ENCODE peak calls at places on chromosomes 2 and 18, in five cellular contexts. S is cardiac fibroblast, W is WTC11, A is stomach, J is cardiac muscle cell. I is an unnamed sample.

GRCh38 chr18:13762690-13763439 is 36.4 kb downstream of the RNMT start:
- DNase-seq in S (no peak), W (no peak), A (no peak), J (no peak), I (no peak)

GRCh38 chr2:172848549-172848948 is 112.9 kb downstream of the RAPGEF4 start:
- DNase-seq in S (no peak), W (no peak), A (no peak), J (peak), I (no peak)

GRCh38 chr2:172082944-172083718 is 2.2 kb upstream of the DLX1 start:
- DNase-seq in S (no peak), W (peak), A (no peak), J (no peak), I (no peak)

GRCh38 chr2:149236413-149236812 is 94.0 kb upstream of the LYPD6 start:
- DNase-seq in S (no peak), W (no peak), A (no peak), J (no peak), I (no peak)

GRCh38 chr2:58479557-58480120 is 238.5 kb upstream of the FANCL start:
- DNase-seq in S (no peak), W (peak), A (no peak), J (no peak), I (no peak)

GRCh38 chr2:98126061-98126460 is 39.1 kb downstream of the VWA3B start:
- DNase-seq in S (peak), W (no peak), A (no peak), J (no peak), I (no peak)

GRCh38 chr18:50093366-50093765 is 101.6 kb downstream of the MYO5B start:
- DNase-seq in S (no peak), W (no peak), A (no peak), J (no peak), I (no peak)

GRCh38 chr18:29041976-29042375 is 865.0 kb upstream of the CDH2 start:
- DNase-seq in S (no peak), W (no peak), A (no peak), J (no peak), I (no peak)

GRCh38 chr2:217286833-217287232 is 427.0 kb upstream of the TNP1 start:
- DNase-seq in S (peak), W (no peak), A (no peak), J (no peak), I (no peak)

GRCh38 chr2:172436889-172437288 is 9.5 kb downstream of the ITGA6 start:
- DNase-seq in S (no peak), W (no peak), A (no peak), J (no peak), I (no peak)

GRCh38 chr2:102051659-102052366 is 60.1 kb downstream of the IL1R2 start:
- DNase-seq in S (peak), W (no peak), A (no peak), J (no peak), I (no peak)

GRCh38 chr2:160647967-160648685 is 154.5 kb upstream of the RBMS1 start:
- DNase-seq in S (no peak), W (peak), A (no peak), J (no peak), I (no peak)

GRCh38 chr2:1501991-1502390 is 88.7 kb downstream of the TPO start:
- DNase-seq in S (no peak), W (no peak), A (no peak), J (no peak), I (no peak)

GRCh38 chr2:62196278-62196901 is 475 bp downstream of the B3GNT2 start:
- DNase-seq in S (no peak), W (peak), A (peak), J (no peak), I (peak)

GRCh38 chr2:43832457-43832856 is 6.2 kb downstream of the ABCG5 start:
- DNase-seq in S (no peak), W (no peak), A (no peak), J (no peak), I (no peak)

GRCh38 chr2:201116959-201117734 is 1.2 kb downstream of the CFLAR start:
- DNase-seq in S (peak), W (no peak), A (peak), J (no peak), I (no peak)

GRCh38 chr2:200159366-200159720 is 147.2 kb upstream of the SPATS2L start:
- DNase-seq in S (no peak), W (no peak), A (no peak), J (no peak), I (no peak)

GRCh38 chr2:28525481-28525880 is 29.6 kb downstream of the PLB1 start:
- DNase-seq in S (no peak), W (no peak), A (no peak), J (no peak), I (no peak)

GRCh38 chr2:113217455-113218282 is 43.9 kb downstream of the PSD4 start:
- DNase-seq in S (no peak), W (peak), A (no peak), J (peak), I (no peak)

GRCh38 chr2:11998218-11998617 is 251.8 kb downstream of the LPIN1 start:
- DNase-seq in S (peak), W (no peak), A (no peak), J (no peak), I (no peak)

GRCh38 chr2:6978991-6979390 is 61.8 kb downstream of the RNF144A start:
- DNase-seq in S (no peak), W (no peak), A (no peak), J (no peak), I (no peak)

GRCh38 chr2:130185436-130185835 is 3.4 kb downstream of the MZT2B start:
- DNase-seq in S (no peak), W (no peak), A (no peak), J (no peak), I (no peak)

GRCh38 chr2:202034249-202035088 is 814 bp downstream of the FZD7 start:
- DNase-seq in S (peak), W (no peak), A (no peak), J (peak), I (no peak)

GRCh38 chr2:174148833-174149232 is 99.5 kb downstream of the OLA1 start:
- DNase-seq in S (no peak), W (no peak), A (no peak), J (no peak), I (no peak)

GRCh38 chr2:174142290-174142689 is 106.0 kb downstream of the OLA1 start:
- DNase-seq in S (no peak), W (no peak), A (no peak), J (no peak), I (no peak)

GRCh38 chr2:174149530-174149929 is 98.8 kb downstream of the OLA1 start:
- DNase-seq in S (no peak), W (no peak), A (no peak), J (no peak), I (no peak)

DNA sequence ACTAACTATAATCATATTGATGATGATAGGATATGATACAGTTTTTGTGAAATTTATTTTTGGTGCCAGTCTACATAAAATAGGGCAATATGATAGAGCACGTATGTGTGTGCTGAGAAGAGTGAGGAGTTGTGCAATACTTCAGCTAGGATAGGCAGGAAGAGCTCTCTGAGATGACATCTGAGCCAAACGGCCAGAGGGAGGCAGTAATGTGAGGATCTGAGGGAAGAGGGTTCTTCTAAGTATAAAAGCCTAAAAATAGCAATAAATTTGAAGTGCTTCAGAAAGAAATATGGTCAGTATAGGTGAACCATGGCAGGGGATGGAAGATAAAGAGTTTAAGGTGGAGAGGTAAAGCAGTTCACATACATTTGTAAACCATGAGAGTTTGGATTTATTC is 102.5 kb downstream of the OLA1 start:
- DNase-seq in S (peak), W (peak), A (no peak), J (peak), I (no peak)
- TF ChIP-seq CTCF in S (no peak), W (no peak), A (no peak), J (peak), I (no peak)

DNA sequence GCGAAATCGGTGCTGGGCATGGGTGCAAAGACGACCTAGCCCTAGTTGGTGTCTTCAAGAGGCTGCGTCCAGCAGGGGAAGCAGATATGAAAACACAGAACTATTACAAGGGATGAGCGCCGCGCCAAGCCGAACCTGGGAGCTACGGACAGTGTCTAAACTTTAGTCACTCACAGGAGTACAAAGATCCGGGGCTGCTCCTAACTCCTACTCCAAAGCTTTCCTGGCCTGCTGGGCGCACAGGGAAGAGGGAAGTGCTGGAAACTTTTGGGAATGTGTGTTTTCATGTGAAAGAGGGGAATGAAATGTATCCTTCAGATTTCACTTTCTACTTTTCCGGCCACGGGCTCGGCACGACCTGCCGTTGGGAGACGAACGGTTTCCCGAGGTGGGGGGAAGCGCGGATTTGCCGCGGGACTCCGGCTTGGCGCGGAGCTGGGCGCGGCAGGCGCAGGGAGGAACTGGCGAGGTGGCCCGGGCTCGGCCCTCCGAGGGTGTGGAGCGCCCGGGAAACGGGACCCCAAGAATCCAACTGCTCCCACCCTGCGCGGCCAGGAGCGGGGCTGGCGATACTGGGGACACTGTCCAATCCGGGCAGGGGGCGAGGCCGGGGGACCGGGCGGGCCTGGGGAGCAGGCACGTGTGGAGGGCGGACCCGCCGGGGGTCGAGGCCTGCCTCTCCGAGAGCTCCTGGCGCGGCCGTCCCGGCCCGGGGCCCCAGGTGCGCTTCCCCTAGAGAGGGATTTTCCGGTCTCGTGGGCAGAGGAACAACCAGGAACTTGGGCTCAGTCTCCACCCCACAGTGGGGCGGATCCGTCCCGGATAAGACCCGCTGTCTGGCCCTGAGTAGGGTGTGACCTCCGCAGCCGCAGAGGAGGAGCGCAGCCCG is at the start of gene ANXA4:
- DNase-seq in S (peak), W (peak), A (peak), J (peak), I (no peak)
- TF ChIP-seq CTCF in S (peak), W (no peak), A (no peak), J (peak), I (no peak)

GRCh38 chr2:46050489-46050888 is 246.7 kb upstream of the EPAS1 start:
- DNase-seq in S (no peak), W (no peak), A (no peak), J (no peak), I (no peak)
- TF ChIP-seq CTCF in S (peak), W (no peak), A (no peak), J (no peak), I (no peak)

DNA sequence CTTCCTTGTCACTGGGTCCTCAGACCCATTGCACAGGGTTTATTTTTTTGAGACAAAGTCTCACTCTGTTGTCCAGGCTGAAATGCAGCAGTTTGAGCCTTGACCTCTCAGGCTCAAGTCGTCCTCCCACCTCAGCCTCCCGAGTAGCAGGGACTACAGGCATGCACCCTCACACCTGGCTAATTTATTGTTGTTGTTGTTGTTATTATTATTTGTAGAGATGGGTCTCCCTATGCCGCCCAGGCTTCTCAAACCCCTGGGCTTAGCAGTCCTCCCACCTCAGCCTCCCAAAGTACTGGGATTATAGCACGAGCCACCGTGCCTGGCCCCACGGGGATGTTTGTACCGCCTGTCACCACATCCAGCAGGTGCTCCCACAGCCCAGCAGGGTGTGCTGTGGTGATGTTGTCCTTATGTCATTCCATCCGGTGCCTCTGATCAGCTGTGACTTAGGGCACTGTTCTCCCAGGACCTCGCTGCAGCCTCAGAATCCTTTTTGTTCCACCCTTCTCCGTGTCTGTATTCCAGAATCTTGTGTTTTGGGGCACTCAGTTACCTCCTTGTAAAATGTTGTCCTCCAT is 182.3 kb downstream of the INO80D start:
- DNase-seq in S (no peak), W (peak), A (peak), J (peak), I (no peak)
- TF ChIP-seq CTCF in S (peak), W (peak), A (peak), J (peak), I (no peak)

DNA sequence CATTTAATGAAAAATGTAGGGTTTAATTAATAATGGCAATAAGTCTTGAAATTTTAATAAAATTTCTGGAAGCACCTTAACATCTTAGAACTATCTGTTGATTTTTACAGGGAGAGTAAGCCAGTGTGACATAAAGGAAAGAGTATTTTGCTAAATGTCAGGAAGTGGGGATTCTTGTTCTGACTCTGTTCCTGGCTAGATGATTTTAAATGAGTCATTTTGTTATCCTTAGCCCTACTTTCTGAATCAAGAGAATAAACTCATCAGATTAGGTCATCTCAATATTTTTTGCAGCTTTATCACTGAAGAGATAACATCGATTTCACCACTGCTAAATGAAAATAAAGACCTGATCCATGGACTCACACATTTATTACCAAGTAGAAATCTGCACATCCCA is 377.5 kb upstream of the CYRIA start:
- DNase-seq in S (no peak), W (no peak), A (no peak), J (no peak), I (no peak)
- TF ChIP-seq CTCF in S (no peak), W (no peak), A (no peak), J (no peak), I (no peak)

GRCh38 chr2:168328421-168328820 is 81.0 kb upstream of the STK39 start:
- DNase-seq in S (no peak), W (peak), A (no peak), J (no peak), I (no peak)
- TF ChIP-seq CTCF in S (no peak), W (peak), A (no peak), J (no peak), I (no peak)

GRCh38 chr2:88117976-88118375 is 9.9 kb downstream of the FABP1 start:
- DNase-seq in S (no peak), W (no peak), A (no peak), J (no peak), I (no peak)
- TF ChIP-seq CTCF in S (no peak), W (no peak), A (no peak), J (no peak), I (no peak)

I was measured in CD4-positive, alpha-beta T cell.